ENCODE peak calls at places on chromosomes 5 and 9, in six cellular contexts. F is dorsolateral prefrontal cortex, D is neural progenitor cell, G is HFF-Myc, C is AG10803, R is tibial artery. Q is an unnamed sample.

GRCh38 chr5:7671420-7671819 is 179.5 kb downstream of the CFAP90 start:
- DNase-seq in F (no peak), G (no peak), R (no peak), D (no peak), C (no peak), Q (no peak)

GRCh38 chr5:74934949-74935751 is 69.0 kb upstream of the FAM169A start:
- DNase-seq in C (peak; percentile 82), R (no peak), G (no peak), D (peak; percentile 64), F (no peak), Q (peak; percentile 71)

GRCh38 chr5:135718151-135718550 is 116.3 kb upstream of the SLC25A48 start:
- DNase-seq in G (no peak), C (peak; percentile 47), D (no peak), R (no peak), F (no peak), Q (no peak)

GRCh38 chr5:80055491-80056170 is 20.5 kb downstream of the THBS4 start:
- DNase-seq in F (no peak), R (no peak), D (no peak), C (no peak), G (no peak), Q (no peak)

GRCh38 chr5:145697251-145698016 is 137.7 kb downstream of the PRELID2 start:
- DNase-seq in F (no peak), C (peak; percentile 37), R (no peak), D (peak; percentile 47), G (peak; percentile 26), Q (no peak)

GRCh38 chr5:58804331-58804730 is 221.5 kb downstream of the RAB3C start:
- DNase-seq in G (no peak), F (no peak), C (no peak), R (no peak), D (peak; percentile 15), Q (no peak)

GRCh38 chr9:127738666-127739065 is 3.6 kb upstream of the TOR2A start:
- DNase-seq in F (no peak), G (no peak), D (no peak), C (no peak), R (no peak), Q (no peak)

GRCh38 chr5:126837907-126838539 is 61.1 kb downstream of the LMNB1 start:
- DNase-seq in C (peak; percentile 45), R (no peak), F (no peak), D (no peak), G (no peak), Q (no peak)

GRCh38 chr9:125538092-125538473 is 168.9 kb downstream of the MAPKAP1 start:
- DNase-seq in R (no peak), D (no peak), C (peak; percentile 88), F (no peak), G (no peak), Q (peak; percentile 62)

GRCh38 chr9:91682806-91683205 is 259.2 kb upstream of the NFIL3 start:
- DNase-seq in C (peak; percentile 64), D (no peak), G (no peak), F (no peak), R (no peak), Q (peak; percentile 55)

GRCh38 chr9:91680129-91680528 is 256.5 kb upstream of the NFIL3 start:
- DNase-seq in D (no peak), C (no peak), F (no peak), R (no peak), G (no peak), Q (no peak)

GRCh38 chr9:91678807-91679206 is 255.2 kb upstream of the NFIL3 start:
- DNase-seq in G (no peak), C (no peak), D (no peak), F (no peak), R (no peak), Q (no peak)

GRCh38 chr9:91680998-91681397 is 257.4 kb upstream of the NFIL3 start:
- DNase-seq in R (no peak), D (no peak), F (no peak), C (no peak), G (no peak), Q (no peak)

GRCh38 chr9:91681461-91682305 is 258.1 kb upstream of the NFIL3 start:
- DNase-seq in D (peak; percentile 91), G (no peak), F (peak; percentile 86), C (peak; percentile 71), R (peak; percentile 53), Q (no peak)
- TF ChIP-seq CTCF in D (peak; percentile 98), G (peak; percentile 91), F (peak; percentile 80), C (peak; percentile 93), R (peak; percentile 78), Q (peak; percentile 95)

GRCh38 chr5:51385214-51385613 is 2.0 kb downstream of the ISL1 start:
- DNase-seq in G (no peak), C (no peak), F (no peak), D (no peak), R (no peak), Q (no peak)
- H3K4me3 ChIP-seq in G (peak overlapping the region; percentile 75), C (no peak overlapping the region), F (no peak overlapping the region), D (no peak overlapping the region), R (no peak overlapping the region), Q (no peak overlapping the region)

GRCh38 chr5:89281211-89281610 is 398.2 kb upstream of the MEF2C start:
- DNase-seq in F (no peak), G (no peak), D (no peak), R (no peak), C (no peak), Q (no peak)

GRCh38 chr5:89282832-89283510 is 400.0 kb upstream of the MEF2C start:
- DNase-seq in R (no peak), D (no peak), C (peak; percentile 40), G (no peak), F (no peak), Q (peak; percentile 24)

GRCh38 chr5:89286320-89286719 is 403.3 kb upstream of the MEF2C start:
- DNase-seq in R (no peak), F (no peak), D (no peak), C (no peak), G (no peak), Q (no peak)

GRCh38 chr5:89282038-89282831 is 399.3 kb upstream of the MEF2C start:
- DNase-seq in G (no peak), R (no peak), F (no peak), D (no peak), C (no peak), Q (no peak)

DNA sequence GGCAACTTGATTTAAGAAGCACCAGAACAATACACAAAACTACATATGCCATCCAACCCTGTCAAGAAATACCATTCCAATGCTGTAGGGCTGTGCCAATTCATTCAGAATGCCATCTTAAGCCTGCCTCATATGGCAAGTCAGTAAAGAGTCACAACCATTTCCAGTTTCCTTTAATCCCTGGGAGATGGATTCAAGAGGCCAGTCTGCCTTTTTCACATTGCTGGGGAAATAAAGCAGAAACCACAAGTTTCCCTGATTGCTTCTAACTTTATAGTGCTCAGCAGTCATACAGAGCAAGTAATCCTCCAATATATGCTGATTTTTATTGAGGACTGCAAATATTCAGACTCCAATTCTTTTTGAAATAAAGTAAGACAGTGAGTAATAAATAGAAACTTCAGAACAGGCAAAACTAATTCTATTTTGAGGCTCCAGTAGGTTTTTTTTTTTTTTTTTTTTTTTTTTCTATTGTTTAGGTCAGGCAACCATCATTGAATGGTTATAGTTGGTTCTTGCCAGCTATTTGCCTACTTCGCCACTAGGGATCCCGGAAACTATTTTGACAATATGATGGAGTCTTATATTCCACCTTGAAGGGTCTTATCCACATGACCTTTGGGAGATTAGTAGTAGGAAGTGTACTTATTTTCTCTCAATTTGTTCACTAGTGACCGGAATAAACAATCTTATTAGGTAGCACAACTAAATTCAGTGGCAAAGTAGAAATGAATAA is 400.9 kb upstream of the MEF2C start:
- DNase-seq in C (no peak), D (no peak), G (no peak), R (no peak), F (no peak), Q (no peak)
- TF ChIP-seq CTCF in C (no peak), D (peak; percentile 31), G (peak; percentile 9), R (no peak), F (no peak), Q (peak; percentile 5)

GRCh38 chr5:110054240-110054639 is 364.5 kb downstream of the MAN2A1 start:
- DNase-seq in C (peak; percentile 45), F (no peak), G (peak; percentile 22), R (peak; percentile 54), D (peak; percentile 20), Q (no peak)

GRCh38 chr5:110056580-110057114 is 366.9 kb downstream of the MAN2A1 start:
- DNase-seq in C (no peak), D (no peak), R (no peak), G (no peak), F (no peak), Q (no peak)

GRCh38 chr5:110053205-110053604 is 363.5 kb downstream of the MAN2A1 start:
- DNase-seq in G (no peak), F (no peak), D (no peak), R (no peak), C (no peak), Q (no peak)

GRCh38 chr5:110055301-110055700 is 365.6 kb downstream of the MAN2A1 start:
- DNase-seq in R (no peak), G (no peak), F (no peak), D (no peak), C (peak; percentile 49), Q (no peak)

GRCh38 chr5:110053824-110054223 is 364.1 kb downstream of the MAN2A1 start:
- DNase-seq in D (no peak), C (no peak), R (no peak), F (no peak), G (no peak), Q (no peak)
- H3K4me3 ChIP-seq in D (no peak overlapping the region), C (no peak overlapping the region), R (no peak overlapping the region), F (no peak overlapping the region), G (no peak overlapping the region), Q (no peak overlapping the region)

GRCh38 chr9:135797507-135798302 is 95.7 kb downstream of the KCNT1 start:
- DNase-seq in C (peak; percentile 37), R (no peak), G (peak; percentile 16), F (peak; percentile 55), D (peak; percentile 80), Q (no peak)
- TF ChIP-seq CTCF in C (peak; percentile 63), R (peak; percentile 49), G (peak; percentile 91), F (peak; percentile 60), D (peak; percentile 86), Q (peak; percentile 78)

GRCh38 chr9:83649515-83649914 is 26.6 kb downstream of the IDNK start:
- DNase-seq in F (no peak), D (no peak), G (no peak), C (no peak), R (no peak), Q (no peak)
- H3K4me3 ChIP-seq in F (no peak overlapping the region), D (no peak overlapping the region), G (no peak overlapping the region), C (no peak overlapping the region), R (no peak overlapping the region), Q (no peak overlapping the region)

Q was measured in AG09309.